ENCODE peak calls at places on chromosomes 4 and X, in four cellular contexts. N is left ventricle myocardium inferior; Y is amniotic stem cell; Q is naive thymus-derived CD8-positive, alpha-beta T cell. G is an unnamed sample.

GRCh38 chr4:48109413-48110263 is 24.4 kb downstream of the TXK start:
- DNase-seq in Q (peak; percentile 59), N (no peak), Y (no peak), G (no peak)

GRCh38 chrX:120514236-120514635 is 45.1 kb upstream of the LAMP2 start:
- DNase-seq in Q (no peak), N (no peak), Y (no peak), G (peak; percentile 34)

GRCh38 chr4:95637047-95637600 is 88.4 kb upstream of the UNC5C start:
- DNase-seq in Y (no peak), Q (no peak), N (no peak), G (no peak)

GRCh38 chr4:37653601-37654000 is 32.6 kb downstream of the RELL1 start:
- DNase-seq in N (no peak), Y (no peak), Q (no peak), G (peak; percentile 38)

GRCh38 chr4:152454398-152455011 is 81.4 kb downstream of the FBXW7 start:
- DNase-seq in Q (peak; percentile 9), N (no peak), Y (no peak), G (no peak)

GRCh38 chrX:145506225-145506624 is 258.9 kb downstream of the SPANXN1 start:
- DNase-seq in Y (no peak), N (no peak), Q (no peak), G (no peak)

GRCh38 chr4:138804705-138805104 is 210.9 kb upstream of the NOCT start:
- DNase-seq in Q (no peak), Y (no peak), N (no peak), G (no peak)

GRCh38 chr4:153348006-153348405 is 3.5 kb downstream of the MND1 start:
- DNase-seq in Y (no peak), Q (no peak), N (no peak), G (no peak)

GRCh38 chr4:174873931-174874330 is 44.2 kb upstream of the ADAM29 start:
- DNase-seq in Y (no peak), N (no peak), Q (no peak), G (no peak)

GRCh38 chr4:63607186-63607872 is 801.9 kb downstream of the TECRL start:
- DNase-seq in Q (no peak), Y (no peak), N (no peak), G (no peak)

GRCh38 chr4:5054532-5054931 is 3.3 kb downstream of the STK32B start:
- DNase-seq in Q (no peak), N (no peak), Y (no peak), G (no peak)

GRCh38 chrX:118188977-118189376 is 72.4 kb upstream of the KLHL13 start:
- DNase-seq in Q (no peak), Y (no peak), N (no peak), G (no peak)

GRCh38 chr4:86927843-86928395 is 6.9 kb upstream of the AFF1 start:
- DNase-seq in N (no peak), Q (no peak), Y (peak; percentile 93), G (peak; percentile 75)

GRCh38 chr4:113347245-113347644 is 297.8 kb downstream of the ANK2 start:
- DNase-seq in Q (no peak), Y (no peak), N (no peak), G (no peak)

GRCh38 chr4:168773388-168774195 is 236.5 kb downstream of the CBR4 start:
- DNase-seq in N (peak; percentile 28), Q (no peak), Y (no peak), G (no peak)

GRCh38 chr4:139085141-139085540 is 69.6 kb downstream of the NOCT start:
- DNase-seq in Q (peak; percentile 21), Y (no peak), N (no peak), G (no peak)

GRCh38 chrX:103361798-103362197 is 5.5 kb downstream of the TCEAL9 start:
- DNase-seq in Q (no peak), Y (no peak), N (no peak), G (no peak)

GRCh38 chr4:8277356-8278008 is 7.9 kb downstream of the HTRA3 start:
- DNase-seq in Q (no peak), Y (no peak), N (peak; percentile 12), G (no peak)

GRCh38 chrX:136028383-136028984 is 43.2 kb downstream of the SLC9A6 start:
- DNase-seq in Y (peak; percentile 45), Q (peak; percentile 49), N (no peak), G (peak; percentile 8)

GRCh38 chr4:165580379-165580905 is 201.6 kb downstream of the CPE start:
- DNase-seq in Q (no peak), Y (no peak), N (no peak), G (no peak)

GRCh38 chr4:109156346-109156745 is 146.1 kb downstream of the COL25A1 start:
- DNase-seq in N (no peak), Y (no peak), Q (no peak), G (no peak)

GRCh38 chrX:15675490-15675921 is 10.9 kb upstream of the CLTRN start:
- DNase-seq in Q (peak; percentile 94), Y (peak; percentile 73), N (peak; percentile 78), G (peak; percentile 59)

GRCh38 chr4:15479089-15479912 is 9.6 kb downstream of the CC2D2A start:
- DNase-seq in Y (peak; percentile 87), N (no peak), Q (no peak), G (peak; percentile 45)

GRCh38 chrX:18681996-18682395 is 10.1 kb upstream of the RS1 start:
- DNase-seq in Y (no peak), Q (no peak), N (no peak), G (no peak)

G was measured in HL-60.